ENCODE peak calls at places on chromosomes 4 and X, in five cellular contexts. P, O, F, R and V are unnamed samples. For H3K4me1, the result is how much of the 10 kb centered on the place peaks cover.

GRCh38 chr4:2806392-2807355 is 13.8 kb downstream of the SH3BP2 start:
- DNase-seq in P (peak), O (peak), F (no peak), R (no peak), V (no peak)

GRCh38 chr4:151807220-151807619 is 46.4 kb upstream of the GATB start:
- DNase-seq in P (no peak), O (peak), F (no peak), R (no peak), V (no peak)

GRCh38 chr4:136768213-136768924 is 763.9 kb downstream of the PCDH18 start:
- DNase-seq in P (peak), O (no peak), F (no peak), R (no peak), V (no peak)

GRCh38 chr4:184259866-184260265 is 42.2 kb upstream of the ENPP6 start:
- DNase-seq in P (no peak), O (peak), F (no peak), R (no peak), V (no peak)

GRCh38 chr4:160481696-160482330 is 1378.9 kb downstream of the RAPGEF2 start:
- DNase-seq in P (no peak), O (no peak), F (no peak), R (no peak), V (no peak)

GRCh38 chr4:54169176-54169575 is 59.9 kb upstream of the PDGFRA start:
- DNase-seq in P (no peak), O (no peak), F (peak), R (no peak), V (no peak)

GRCh38 chrX:20361081-20361889 is 94.6 kb upstream of the RPS6KA3 start:
- DNase-seq in P (peak), O (no peak), F (peak), R (no peak), V (no peak)

GRCh38 chr4:160819791-160820190 is 1344.0 kb downstream of the FSTL5 start:
- DNase-seq in P (no peak), O (no peak), F (no peak), R (no peak), V (no peak)

GRCh38 chr4:29277381-29277780 is 1442.8 kb upstream of the PCDH7 start:
- DNase-seq in P (peak), O (no peak), F (peak), R (no peak), V (no peak)

GRCh38 chrX:15404712-15405111 is 20.5 kb upstream of the VEGFD start:
- DNase-seq in P (peak), O (peak), F (no peak), R (no peak), V (no peak)

GRCh38 chr4:167052631-167053085 is 181.6 kb downstream of the SPOCK3 start:
- DNase-seq in P (no peak), O (no peak), F (no peak), R (no peak), V (no peak)

GRCh38 chr4:149751174-149751573 is 64.5 kb downstream of the IQCM start:
- DNase-seq in P (no peak), O (no peak), F (no peak), R (no peak), V (no peak)

GRCh38 chr4:175873707-175874106 is 61.6 kb upstream of the GPM6A start:
- DNase-seq in P (no peak), O (no peak), F (no peak), R (no peak), V (no peak)

GRCh38 chrX:17635231-17635630 is 102.1 kb upstream of the SCML1 start:
- DNase-seq in P (no peak), O (peak), F (peak), R (no peak), V (peak)

GRCh38 chr4:17544831-17545234 is 29.9 kb downstream of the CLRN2 start:
- DNase-seq in P (no peak), O (no peak), F (no peak), R (no peak), V (no peak)

GRCh38 chr4:153785830-153786721 is 2.8 kb downstream of the SFRP2 start:
- DNase-seq in P (peak), O (no peak), F (peak), R (no peak), V (peak)

GRCh38 chr4:14111730-14112171 is 484.2 kb upstream of the BOD1L1 start:
- DNase-seq in P (peak), O (no peak), F (peak), R (no peak), V (no peak)

GRCh38 chrX:120660638-120661037 is 30.8 kb upstream of the C1GALT1C1 start:
- DNase-seq in P (peak), O (no peak), F (peak), R (no peak), V (no peak)

GRCh38 chr4:89837385-89837995 is 529 bp upstream of the SNCA start:
- DNase-seq in P (peak), O (peak), F (peak), R (no peak), V (peak)
- H3K4me3 ChIP-seq in P (peak), O (peak), F (peak), R (peak), V (peak)

DNA sequence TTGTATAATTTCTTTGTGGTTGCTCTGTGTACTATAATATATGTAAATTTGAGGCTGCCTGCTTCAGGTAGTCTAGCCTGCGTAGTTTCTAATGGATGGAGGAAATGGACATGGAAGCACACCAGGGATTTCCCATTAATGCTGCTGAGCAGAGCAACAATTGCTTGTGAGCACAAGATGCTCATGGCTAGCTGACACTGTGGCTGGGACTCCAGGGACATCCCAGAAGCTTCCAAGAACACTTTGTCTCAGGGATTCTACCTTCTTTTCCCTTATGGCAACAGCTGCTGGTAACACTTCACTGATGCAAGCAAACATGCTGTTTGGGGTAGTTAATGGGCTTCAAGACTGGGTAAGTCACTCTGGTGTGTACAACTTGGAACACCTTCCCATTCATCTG is 66.1 kb downstream of the TENT5D start:
- DNase-seq in P (no peak), O (no peak), F (no peak), R (no peak), V (no peak)
- H3K4me1 ChIP-seq in P (under half), O (under half), F (under half), R (under half), V (under half)

GRCh38 chrX:31039327-31039711 is 32.5 kb downstream of the FTHL17 start:
- DNase-seq in P (no peak), O (no peak), F (no peak), R (no peak), V (no peak)
- H3K4me3 ChIP-seq in P (no peak), O (no peak), F (no peak), R (no peak), V (no peak)

GRCh38 chr4:156972370-156972980 is 876 bp upstream of the PDGFC start:
- DNase-seq in P (no peak), O (no peak), F (no peak), R (no peak), V (no peak)
- H3K4me1 ChIP-seq in P (half or more), O (under half), F (under half), R (under half), V (half or more)

DNA sequence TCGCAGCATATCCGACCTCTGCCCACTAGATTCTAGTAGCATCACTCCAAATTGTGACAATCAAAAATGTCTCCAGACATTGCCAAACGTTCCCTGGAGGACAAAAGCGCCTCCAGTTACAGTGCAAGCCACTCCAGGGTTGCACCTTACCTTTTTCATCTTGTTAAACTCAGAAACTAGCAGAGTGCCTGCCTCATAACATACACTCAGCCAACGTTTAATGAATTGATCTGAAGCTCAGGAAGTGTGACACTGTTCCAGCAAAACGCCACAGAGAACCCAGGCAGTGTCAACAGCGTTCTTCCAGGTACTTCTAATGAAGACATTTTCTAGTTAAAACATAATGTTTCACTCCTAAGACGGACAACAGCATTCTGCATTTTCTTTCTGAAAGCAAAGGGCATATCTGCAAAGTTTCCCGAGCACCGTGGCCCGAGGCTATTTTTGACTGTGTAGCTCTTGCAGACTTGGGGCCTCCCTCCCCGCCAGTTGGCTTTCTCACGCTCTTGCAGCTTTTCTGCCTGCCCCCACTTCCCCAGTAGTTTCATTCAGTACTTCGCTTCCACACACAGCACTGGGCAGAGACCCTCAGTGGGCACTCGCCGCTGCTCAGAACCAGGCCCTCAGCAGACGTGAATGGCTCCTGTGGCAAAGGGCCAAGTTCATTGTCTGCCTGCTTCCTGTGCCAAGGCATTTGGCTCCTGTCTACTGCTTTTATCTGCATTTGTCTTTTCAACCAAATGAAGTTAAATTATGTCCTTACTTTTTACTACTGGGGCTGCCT is 133.4 kb upstream of the TTC29 start:
- DNase-seq in P (peak), O (no peak), F (peak), R (peak), V (no peak)
- H3K4me3 ChIP-seq in P (no peak), O (no peak), F (no peak), R (peak), V (no peak)

GRCh38 chr4:185669288-185669687 is 134.0 kb upstream of the PDLIM3 start:
- DNase-seq in P (no peak), O (no peak), F (no peak), R (no peak), V (no peak)

GRCh38 chr4:185671041-185671440 is 135.7 kb upstream of the PDLIM3 start:
- DNase-seq in P (no peak), O (no peak), F (no peak), R (no peak), V (no peak)

GRCh38 chr4:185660340-185660739 is 125.0 kb upstream of the PDLIM3 start:
- DNase-seq in P (no peak), O (no peak), F (no peak), R (no peak), V (no peak)

GRCh38 chr4:185662030-185662778 is 126.9 kb upstream of the PDLIM3 start:
- DNase-seq in P (no peak), O (no peak), F (no peak), R (no peak), V (no peak)

DNA sequence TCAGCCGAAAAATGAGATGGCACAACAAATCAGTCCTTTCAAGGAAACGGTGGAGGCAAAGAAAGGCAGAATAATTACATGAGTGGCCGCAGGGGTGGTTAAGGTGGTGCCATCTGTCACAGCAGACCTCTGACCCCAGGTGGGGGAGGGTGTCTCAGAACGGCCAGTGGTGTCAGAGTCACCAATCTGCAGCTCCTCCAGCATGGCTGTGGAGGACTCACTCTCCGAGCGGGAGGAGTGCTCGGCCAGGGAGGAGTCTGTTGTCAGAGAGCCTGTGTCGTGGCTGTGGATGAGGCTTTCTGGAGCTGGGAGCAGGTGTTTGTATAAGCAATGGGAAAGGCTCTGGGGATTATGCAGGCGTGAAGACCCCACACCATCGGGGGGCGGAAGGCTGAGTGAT is 130.3 kb upstream of the PDLIM3 start:
- DNase-seq in P (no peak), O (no peak), F (no peak), R (no peak), V (no peak)
- H3K4me1 ChIP-seq in P (under half), O (under half), F (under half), R (under half), V (under half)

GRCh38 chr4:168735735-168736134 is 238.9 kb downstream of the PALLD start:
- DNase-seq in P (no peak), O (no peak), F (no peak), R (no peak), V (no peak)
- H3K4me3 ChIP-seq in P (no peak), O (no peak), F (no peak), R (no peak), V (no peak)

GRCh38 chr4:7207791-7208231 is 15.5 kb downstream of the SORCS2 start:
- DNase-seq in P (peak), O (no peak), F (peak), R (no peak), V (no peak)
- H3K4me1 ChIP-seq in P (half or more), O (under half), F (under half), R (under half), V (under half)

DNA sequence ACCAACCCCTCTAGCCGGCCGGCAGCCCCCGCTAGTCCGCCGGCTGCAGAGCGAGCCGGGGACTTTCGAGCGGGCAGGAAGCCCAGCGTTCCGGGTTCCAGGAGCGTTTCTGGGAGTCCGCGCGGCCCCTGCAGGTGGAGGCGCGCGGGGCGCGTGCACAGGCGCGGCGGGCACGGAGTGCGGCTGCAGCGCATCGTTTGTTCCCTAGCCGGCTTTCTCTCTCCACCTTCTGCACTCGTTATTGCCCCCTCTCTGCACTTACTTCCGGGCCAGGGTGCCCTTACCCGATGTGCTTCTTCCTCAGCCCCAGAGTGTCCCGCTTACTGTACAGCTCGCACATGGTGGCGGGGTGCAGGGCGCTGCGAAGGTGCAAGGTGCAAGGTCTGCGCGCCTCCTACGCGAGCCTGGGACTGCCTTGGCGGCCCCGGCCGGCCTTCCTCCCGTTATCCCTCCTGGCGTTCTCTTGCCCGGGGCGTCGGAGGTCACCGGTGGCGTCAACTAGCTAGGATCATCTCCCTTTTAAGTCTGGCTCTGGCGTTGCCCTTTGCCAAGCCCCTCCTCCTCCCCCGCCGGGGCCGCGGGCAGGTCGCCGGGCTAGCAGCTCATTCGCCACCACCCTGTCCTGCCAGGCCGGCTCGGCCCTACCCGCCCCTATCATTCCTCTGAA is at the start of gene ETNPPL:
- DNase-seq in P (peak), O (peak), F (peak), R (peak), V (peak)
- H3K4me3 ChIP-seq in P (peak), O (peak), F (peak), R (peak), V (peak)